ENCODE peak calls at places on chromosomes 11 and 22, in seven cellular contexts. V is left ventricle myocardium superior; E is cardiac fibroblast; I is stimulated activated CD4-positive, alpha-beta T cell treated with anti-CD3 and anti-CD28 coated beads, Interleukin-1b, Interleukin-23, amount 100 ng/mL, for 24 hours; R is IMR-90; Z is PC-3; U is spleen. K is an unnamed sample.

GRCh38 chr22:21568207-21569075 is 927 bp downstream of the UBE2L3 start:
- DNase-seq in R (peak; percentile 24), I (no peak), Z (no peak), V (peak; percentile 35), U (peak; percentile 81), E (peak; percentile 48), K (no peak)

GRCh38 chr11:122863704-122864326 is 18.7 kb upstream of the JHY start:
- DNase-seq in Z (peak; percentile 80), V (peak; percentile 33), R (peak; percentile 50), U (no peak), E (peak; percentile 66), I (no peak), K (no peak)

GRCh38 chr11:47104337-47104950 is 72.2 kb downstream of the ARFGAP2 start:
- DNase-seq in R (peak; percentile 40), I (no peak), E (peak; percentile 52), U (no peak), V (no peak), Z (no peak), K (no peak)

GRCh38 chr11:117795726-117796455 is 1.1 kb downstream of the DSCAML1 start:
- DNase-seq in E (no peak), Z (no peak), R (no peak), V (no peak), I (no peak), U (no peak), K (no peak)

GRCh38 chr22:32699686-32700085 is 101.8 kb upstream of the TIMP3 start:
- DNase-seq in E (no peak), Z (no peak), I (no peak), R (no peak), V (no peak), U (no peak), K (no peak)

GRCh38 chr11:114171257-114172054 is 111.9 kb downstream of the ZBTB16 start:
- DNase-seq in E (peak; percentile 76), Z (no peak), V (peak; percentile 97), R (no peak), U (peak; percentile 93), I (no peak), K (peak; percentile 86)

GRCh38 chr11:102202972-102203371 is 92.7 kb downstream of the YAP1 start:
- DNase-seq in U (no peak), V (no peak), R (no peak), E (no peak), I (no peak), Z (no peak), K (no peak)

GRCh38 chr11:8773916-8774537 is 91.4 kb downstream of the RPL27A start:
- DNase-seq in Z (no peak), V (no peak), R (no peak), U (no peak), I (no peak), E (no peak), K (no peak)

GRCh38 chr22:35418088-35418487 is 18.1 kb downstream of the MCM5 start:
- DNase-seq in R (peak; percentile 57), E (peak; percentile 37), U (no peak), V (no peak), Z (peak; percentile 65), I (no peak), K (no peak)

GRCh38 chr11:107848345-107848744 is 10.2 kb downstream of the SLC35F2 start:
- DNase-seq in V (no peak), E (no peak), I (no peak), R (no peak), Z (no peak), U (no peak), K (no peak)

GRCh38 chr11:119206512-119207299 is 567 bp downstream of the CBL start:
- DNase-seq in V (peak; percentile 65), I (peak; percentile 28), E (peak; percentile 21), U (peak; percentile 93), R (no peak), Z (peak; percentile 42), K (peak; percentile 83)

GRCh38 chr11:117229931-117230285 is 2.0 kb downstream of the PCSK7 start:
- DNase-seq in I (no peak), V (no peak), E (no peak), U (no peak), Z (no peak), R (no peak), K (no peak)

GRCh38 chr22:39474351-39474991 is 17.7 kb downstream of the MGAT3 start:
- DNase-seq in V (no peak), E (no peak), R (peak; percentile 18), I (no peak), Z (no peak), U (no peak), K (no peak)

GRCh38 chr22:35977136-35977535 is 51.5 kb downstream of the RBFOX2 start:
- DNase-seq in R (peak; percentile 85), V (no peak), E (no peak), I (no peak), Z (no peak), U (no peak), K (no peak)

GRCh38 chr11:66015094-66015881 is 3.5 kb downstream of the CST6 start:
- DNase-seq in E (peak; percentile 72), I (no peak), R (no peak), Z (peak; percentile 63), V (peak; percentile 63), U (no peak), K (no peak)

GRCh38 chr11:7577226-7577882 is 63.6 kb downstream of the PPFIBP2 start:
- DNase-seq in U (no peak), R (no peak), E (peak; percentile 72), I (no peak), V (peak; percentile 48), Z (no peak), K (no peak)

GRCh38 chr11:68878022-68878421 is 25.6 kb downstream of the MRPL21 start:
- DNase-seq in U (no peak), R (no peak), E (no peak), Z (no peak), I (no peak), V (no peak), K (no peak)

GRCh38 chr11:63670738-63671321 is 346 bp downstream of the ATL3 start:
- DNase-seq in V (peak; percentile 73), Z (peak; percentile 72), E (peak; percentile 55), U (peak; percentile 90), R (no peak), I (no peak), K (peak; percentile 75)

GRCh38 chr11:111765320-111765983 is 737 bp downstream of the PPP2R1B start:
- DNase-seq in E (no peak), I (peak; percentile 2), Z (peak; percentile 35), V (no peak), U (no peak), R (no peak), K (no peak)

GRCh38 chr11:74139151-74139918 is 31.5 kb downstream of the C2CD3 start:
- DNase-seq in E (no peak), I (no peak), Z (no peak), U (no peak), V (no peak), R (peak; percentile 23), K (no peak)

GRCh38 chr11:76030973-76031590 is 175.2 kb downstream of the WNT11 start:
- DNase-seq in E (peak; percentile 58), V (no peak), Z (peak; percentile 60), U (no peak), R (no peak), I (no peak), K (no peak)

GRCh38 chr11:72232260-72233055 is 7.9 kb downstream of the INPPL1 start:
- DNase-seq in V (no peak), I (no peak), Z (no peak), E (no peak), U (peak; percentile 41), R (no peak), K (no peak)

GRCh38 chr22:33887173-33887572 is 33.1 kb downstream of the LARGE1 start:
- DNase-seq in E (no peak), U (no peak), Z (no peak), R (no peak), V (no peak), I (no peak), K (no peak)

GRCh38 chr11:61650781-61651571 is 29.2 kb upstream of the DAGLA start:
- DNase-seq in V (no peak), I (no peak), Z (no peak), R (no peak), E (no peak), U (peak; percentile 80), K (no peak)

GRCh38 chr22:48208894-48209293 is 1446.4 kb downstream of the TBC1D22A start:
- DNase-seq in I (no peak), Z (no peak), U (no peak), V (no peak), E (no peak), R (no peak), K (no peak)

GRCh38 chr22:20268350-20269012 is 363 bp upstream of the RTN4R start:
- DNase-seq in I (peak; percentile 36), R (peak; percentile 19), U (peak; percentile 90), E (peak; percentile 55), V (peak; percentile 83), Z (peak; percentile 59), K (peak; percentile 75)

GRCh38 chr22:19357270-19358105 is 66.0 kb upstream of the CLTCL1 start:
- DNase-seq in R (peak; percentile 84), V (no peak), Z (peak; percentile 6), U (no peak), I (no peak), E (no peak), K (no peak)

GRCh38 chr11:75174781-75175370 is 24.0 kb downstream of the SLCO2B1 start:
- DNase-seq in U (no peak), V (peak; percentile 65), E (no peak), R (peak; percentile 34), Z (no peak), I (no peak), K (peak; percentile 70)

K was measured in lower lobe of right lung.